ENCODE peak calls at places on chromosomes 3 and 15, in eight cellular contexts. One of them, this sample, is unnamed.

GRCh38 chr15:25727116-25727515 is 136.0 kb downstream of the ATP10A start:
- DNase-seq in transverse colon: no peak
- DNase-seq in left lung: no peak
- DNase-seq in CD8-positive, alpha-beta T cell: no peak
- DNase-seq in spleen: peak; percentile 39
- DNase-seq in HCT116: no peak
- DNase-seq in uterus: no peak
- DNase-seq in kidney: no peak
- DNase-seq in this sample: no peak

GRCh38 chr3:47225310-47225906 is 57.2 kb downstream of the KIF9 start:
- DNase-seq in CD8-positive, alpha-beta T cell: no peak
- DNase-seq in transverse colon: peak; percentile 14
- DNase-seq in left lung: no peak
- DNase-seq in HCT116: no peak
- DNase-seq in kidney: no peak
- DNase-seq in uterus: no peak
- DNase-seq in spleen: no peak
- DNase-seq in this sample: peak; percentile 73

GRCh38 chr15:73375012-73375411 is 6.3 kb upstream of the HCN4 start:
- DNase-seq in uterus: no peak
- DNase-seq in spleen: no peak
- DNase-seq in kidney: no peak
- DNase-seq in CD8-positive, alpha-beta T cell: no peak
- DNase-seq in transverse colon: no peak
- DNase-seq in HCT116: no peak
- DNase-seq in left lung: no peak
- DNase-seq in this sample: no peak

GRCh38 chr15:51775967-51776816 is 24.8 kb downstream of the TMOD2 start:
- DNase-seq in kidney: no peak
- DNase-seq in uterus: peak; percentile 54
- DNase-seq in spleen: no peak
- DNase-seq in HCT116: peak; percentile 41
- DNase-seq in left lung: no peak
- DNase-seq in transverse colon: peak; percentile 48
- DNase-seq in CD8-positive, alpha-beta T cell: no peak
- DNase-seq in this sample: peak; percentile 60

GRCh38 chr3:72346526-72346926 is 501.7 kb downstream of the SHQ1 start:
- DNase-seq in spleen: peak; percentile 49
- DNase-seq in uterus: peak; percentile 72
- DNase-seq in transverse colon: no peak
- DNase-seq in CD8-positive, alpha-beta T cell: no peak
- DNase-seq in left lung: no peak
- DNase-seq in kidney: no peak
- DNase-seq in HCT116: no peak
- DNase-seq in this sample: peak; percentile 97

GRCh38 chr3:10155123-10155472 is 9.6 kb upstream of the IRAK2 start:
- DNase-seq in spleen: no peak
- DNase-seq in kidney: no peak
- DNase-seq in CD8-positive, alpha-beta T cell: no peak
- DNase-seq in uterus: no peak
- DNase-seq in left lung: no peak
- DNase-seq in transverse colon: no peak
- DNase-seq in HCT116: no peak
- DNase-seq in this sample: no peak

GRCh38 chr3:43378066-43378935 is 92.0 kb downstream of the SNRK start:
- DNase-seq in CD8-positive, alpha-beta T cell: peak; percentile 54
- DNase-seq in transverse colon: peak; percentile 55
- DNase-seq in spleen: peak; percentile 82
- DNase-seq in kidney: no peak
- DNase-seq in left lung: no peak
- DNase-seq in HCT116: peak; percentile 39
- DNase-seq in uterus: no peak
- DNase-seq in this sample: peak; percentile 45

GRCh38 chr15:42138411-42138810 is 18.0 kb downstream of the PLA2G4F start:
- DNase-seq in uterus: no peak
- DNase-seq in spleen: peak; percentile 12
- DNase-seq in transverse colon: no peak
- DNase-seq in CD8-positive, alpha-beta T cell: no peak
- DNase-seq in kidney: peak; percentile 10
- DNase-seq in left lung: peak; percentile 10
- DNase-seq in HCT116: no peak
- DNase-seq in this sample: no peak

GRCh38 chr3:165636682-165637010 is 200.6 kb downstream of the BCHE start:
- DNase-seq in left lung: no peak
- DNase-seq in kidney: no peak
- DNase-seq in HCT116: no peak
- DNase-seq in CD8-positive, alpha-beta T cell: no peak
- DNase-seq in spleen: no peak
- DNase-seq in uterus: no peak
- DNase-seq in transverse colon: no peak
- DNase-seq in this sample: no peak

GRCh38 chr15:68578960-68579935 is at the start of gene CORO2B:
- DNase-seq in left lung: no peak
- DNase-seq in HCT116: no peak
- DNase-seq in uterus: peak; percentile 61
- DNase-seq in CD8-positive, alpha-beta T cell: no peak
- DNase-seq in kidney: peak; percentile 83
- DNase-seq in transverse colon: no peak
- DNase-seq in spleen: no peak
- DNase-seq in this sample: peak; percentile 59

GRCh38 chr15:68580883-68581155 is 2.0 kb downstream of the CORO2B start:
- DNase-seq in HCT116: no peak
- DNase-seq in CD8-positive, alpha-beta T cell: no peak
- DNase-seq in spleen: no peak
- DNase-seq in left lung: no peak
- DNase-seq in uterus: no peak
- DNase-seq in transverse colon: no peak
- DNase-seq in kidney: no peak
- DNase-seq in this sample: no peak

GRCh38 chr15:68580026-68580882 is 1.5 kb downstream of the CORO2B start:
- DNase-seq in spleen: peak; percentile 71
- DNase-seq in kidney: no peak
- DNase-seq in HCT116: no peak
- DNase-seq in CD8-positive, alpha-beta T cell: no peak
- DNase-seq in transverse colon: no peak
- DNase-seq in uterus: no peak
- DNase-seq in left lung: no peak
- DNase-seq in this sample: no peak

GRCh38 chr15:68576253-68577236 is 2.2 kb upstream of the CORO2B start:
- DNase-seq in HCT116: no peak
- DNase-seq in transverse colon: no peak
- DNase-seq in left lung: no peak
- DNase-seq in kidney: no peak
- DNase-seq in uterus: no peak
- DNase-seq in spleen: no peak
- DNase-seq in CD8-positive, alpha-beta T cell: no peak
- DNase-seq in this sample: no peak

DNA sequence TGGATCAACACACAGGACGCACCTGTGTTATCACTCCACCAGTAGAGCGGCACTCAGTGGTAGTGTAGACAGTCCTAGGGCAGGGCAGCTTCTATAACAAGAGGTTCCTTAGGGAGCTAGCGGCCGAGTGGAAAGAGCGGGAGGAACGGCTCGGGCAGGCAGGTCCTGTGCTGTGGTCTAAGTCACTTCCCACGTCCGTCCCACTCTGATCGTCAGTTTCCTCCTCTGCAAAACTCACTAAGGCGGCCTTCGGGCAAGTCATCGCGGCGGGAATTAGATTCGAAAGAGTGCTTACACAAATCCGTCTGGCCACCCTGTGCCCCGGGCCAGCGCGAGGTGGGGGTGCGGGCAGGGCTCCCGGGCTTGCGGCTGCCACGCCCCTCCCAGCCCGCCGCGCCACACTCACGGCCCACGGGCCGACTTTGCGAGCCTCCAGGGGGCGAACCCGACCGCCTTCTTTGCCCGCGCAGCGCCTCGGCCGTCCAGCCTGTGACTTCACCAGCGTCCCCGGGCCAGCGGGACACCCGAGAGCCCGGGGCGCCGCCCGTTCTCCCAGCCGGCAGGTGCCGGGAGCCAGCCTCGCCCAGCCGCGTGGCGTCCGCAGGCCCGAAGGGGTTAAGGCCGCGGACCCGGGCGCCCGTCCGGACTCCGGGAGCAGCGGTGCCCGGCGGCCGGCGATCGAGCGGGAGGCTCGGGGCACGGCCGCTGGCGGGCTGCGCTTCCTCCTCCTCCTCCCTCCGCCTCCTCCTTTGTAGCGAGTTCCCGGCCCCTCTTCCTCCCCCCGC is 426 bp upstream of the CORO2B start:
- DNase-seq in uterus: peak; percentile 80
- DNase-seq in HCT116: no peak
- DNase-seq in left lung: peak; percentile 88
- DNase-seq in kidney: peak; percentile 89
- DNase-seq in CD8-positive, alpha-beta T cell: no peak
- DNase-seq in spleen: peak; percentile 89
- DNase-seq in transverse colon: peak; percentile 55
- DNase-seq in this sample: peak; percentile 70
- TF ChIP-seq CTCF in uterus: peak; percentile 72
- TF ChIP-seq CTCF in HCT116: peak; percentile 26
- TF ChIP-seq CTCF in left lung: peak; percentile 41
- TF ChIP-seq CTCF in kidney: peak; percentile 28
- TF ChIP-seq CTCF in CD8-positive, alpha-beta T cell: no peak
- TF ChIP-seq CTCF in spleen: no peak
- TF ChIP-seq CTCF in transverse colon: peak; percentile 16
- TF ChIP-seq CTCF in this sample: peak; percentile 43

GRCh38 chr3:45967724-45968123 is 24.5 kb downstream of the CXCR6 start:
- DNase-seq in uterus: no peak
- DNase-seq in spleen: no peak
- DNase-seq in CD8-positive, alpha-beta T cell: no peak
- DNase-seq in kidney: no peak
- DNase-seq in HCT116: no peak
- DNase-seq in left lung: no peak
- DNase-seq in transverse colon: no peak
- DNase-seq in this sample: no peak

GRCh38 chr3:45969953-45970352 is 25.7 kb downstream of the FYCO1 start:
- DNase-seq in left lung: no peak
- DNase-seq in transverse colon: no peak
- DNase-seq in kidney: no peak
- DNase-seq in spleen: no peak
- DNase-seq in HCT116: no peak
- DNase-seq in CD8-positive, alpha-beta T cell: no peak
- DNase-seq in uterus: no peak
- DNase-seq in this sample: no peak

GRCh38 chr3:45968149-45968548 is 24.9 kb downstream of the CXCR6 start:
- DNase-seq in CD8-positive, alpha-beta T cell: no peak
- DNase-seq in kidney: no peak
- DNase-seq in transverse colon: no peak
- DNase-seq in HCT116: no peak
- DNase-seq in spleen: no peak
- DNase-seq in left lung: no peak
- DNase-seq in uterus: no peak
- DNase-seq in this sample: no peak

GRCh38 chr3:45968706-45969105 is 25.4 kb downstream of the CXCR6 start:
- DNase-seq in CD8-positive, alpha-beta T cell: no peak
- DNase-seq in spleen: no peak
- DNase-seq in uterus: peak; percentile 57
- DNase-seq in kidney: no peak
- DNase-seq in left lung: no peak
- DNase-seq in transverse colon: no peak
- DNase-seq in HCT116: no peak
- DNase-seq in this sample: no peak

GRCh38 chr3:45969152-45969551 is 25.9 kb downstream of the CXCR6 start:
- DNase-seq in CD8-positive, alpha-beta T cell: no peak
- DNase-seq in uterus: no peak
- DNase-seq in kidney: no peak
- DNase-seq in transverse colon: no peak
- DNase-seq in HCT116: no peak
- DNase-seq in spleen: no peak
- DNase-seq in left lung: no peak
- DNase-seq in this sample: no peak
- H3K36me3 ChIP-seq in CD8-positive, alpha-beta T cell: peaks cover 28% of the 10 kb centered on the region
- H3K36me3 ChIP-seq in uterus: no peaks in the 10 kb centered on the region
- H3K36me3 ChIP-seq in kidney: peaks cover 25% of the 10 kb centered on the region
- H3K36me3 ChIP-seq in transverse colon: no peaks in the 10 kb centered on the region
- H3K36me3 ChIP-seq in HCT116: peaks cover 11% of the 10 kb centered on the region
- H3K36me3 ChIP-seq in spleen: peaks cover 100% of the 10 kb centered on the region
- H3K36me3 ChIP-seq in left lung: peaks cover 68% of the 10 kb centered on the region
- H3K36me3 ChIP-seq in this sample: peaks cover 53% of the 10 kb centered on the region

GRCh38 chr3:50572801-50573371 is 3.6 kb downstream of the HEMK1 start:
- DNase-seq in CD8-positive, alpha-beta T cell: no peak
- DNase-seq in HCT116: no peak
- DNase-seq in left lung: no peak
- DNase-seq in kidney: no peak
- DNase-seq in uterus: no peak
- DNase-seq in transverse colon: no peak
- DNase-seq in spleen: no peak
- DNase-seq in this sample: no peak

GRCh38 chr3:50575372-50575771 is 6.0 kb downstream of the HEMK1 start:
- DNase-seq in spleen: no peak
- DNase-seq in transverse colon: no peak
- DNase-seq in left lung: no peak
- DNase-seq in kidney: no peak
- DNase-seq in CD8-positive, alpha-beta T cell: no peak
- DNase-seq in HCT116: no peak
- DNase-seq in uterus: no peak
- DNase-seq in this sample: no peak

GRCh38 chr3:50572158-50572557 is 2.8 kb downstream of the HEMK1 start:
- DNase-seq in transverse colon: peak; percentile 83
- DNase-seq in kidney: peak; percentile 87
- DNase-seq in spleen: peak; percentile 93
- DNase-seq in uterus: peak; percentile 69
- DNase-seq in CD8-positive, alpha-beta T cell: peak; percentile 62
- DNase-seq in left lung: peak; percentile 91
- DNase-seq in HCT116: no peak
- DNase-seq in this sample: peak; percentile 78

GRCh38 chr3:50574280-50574831 is 5.0 kb downstream of the HEMK1 start:
- DNase-seq in kidney: no peak
- DNase-seq in transverse colon: no peak
- DNase-seq in left lung: no peak
- DNase-seq in HCT116: no peak
- DNase-seq in spleen: no peak
- DNase-seq in CD8-positive, alpha-beta T cell: no peak
- DNase-seq in uterus: no peak
- DNase-seq in this sample: no peak

GRCh38 chr3:50573566-50574279 is 4.4 kb downstream of the HEMK1 start:
- DNase-seq in transverse colon: peak; percentile 25
- DNase-seq in kidney: no peak
- DNase-seq in HCT116: no peak
- DNase-seq in uterus: no peak
- DNase-seq in spleen: no peak
- DNase-seq in left lung: no peak
- DNase-seq in CD8-positive, alpha-beta T cell: no peak
- DNase-seq in this sample: no peak
- TF ChIP-seq CTCF in transverse colon: no peak
- TF ChIP-seq CTCF in kidney: no peak
- TF ChIP-seq CTCF in HCT116: peak; percentile 8
- TF ChIP-seq CTCF in uterus: no peak
- TF ChIP-seq CTCF in spleen: no peak
- TF ChIP-seq CTCF in left lung: no peak
- TF ChIP-seq CTCF in CD8-positive, alpha-beta T cell: no peak
- TF ChIP-seq CTCF in this sample: no peak

DNA sequence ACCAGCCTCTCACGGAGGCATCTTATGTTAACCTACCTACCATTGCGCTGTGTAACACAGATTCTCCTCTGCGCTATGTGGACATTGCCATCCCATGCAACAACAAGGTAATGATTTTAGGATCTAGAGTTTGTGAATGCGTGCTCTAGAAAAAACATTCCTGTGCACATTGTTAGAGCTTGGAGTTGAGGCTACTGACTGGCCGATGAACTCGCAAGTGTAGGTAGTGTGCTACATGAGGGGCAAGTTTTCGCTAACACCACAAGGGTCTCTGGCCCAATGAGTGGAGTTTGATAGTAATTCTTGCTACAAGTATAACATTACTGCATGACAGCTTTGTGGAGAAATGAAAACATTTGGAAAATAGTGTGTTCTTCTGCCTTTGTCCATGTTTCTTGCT is 4.4 kb downstream of the RPSA start:
- DNase-seq in kidney: no peak
- DNase-seq in uterus: no peak
- DNase-seq in CD8-positive, alpha-beta T cell: no peak
- DNase-seq in transverse colon: no peak
- DNase-seq in HCT116: no peak
- DNase-seq in left lung: no peak
- DNase-seq in spleen: no peak
- DNase-seq in this sample: no peak
- H3K36me3 ChIP-seq in kidney: peaks cover 28% of the 10 kb centered on the region
- H3K36me3 ChIP-seq in uterus: no peaks in the 10 kb centered on the region
- H3K36me3 ChIP-seq in CD8-positive, alpha-beta T cell: peaks cover 57% of the 10 kb centered on the region
- H3K36me3 ChIP-seq in transverse colon: no peaks in the 10 kb centered on the region
- H3K36me3 ChIP-seq in HCT116: peaks cover 50% of the 10 kb centered on the region
- H3K36me3 ChIP-seq in left lung: peaks cover 73% of the 10 kb centered on the region
- H3K36me3 ChIP-seq in spleen: peaks cover 75% of the 10 kb centered on the region
- H3K36me3 ChIP-seq in this sample: peaks cover 55% of the 10 kb centered on the region

This sample was measured in cardiac muscle cell.